ENCODE peak calls at places on chromosomes 2 and 18, in seven cellular contexts. One of them, this sample, is unnamed. For H3K4me1, the result is how much of the 10 kb centered on the place peaks cover.

GRCh38 chr2:237383991-237384671 is 29.8 kb downstream of the COL6A3 start:
- DNase-seq in heart right ventricle: no peak
- DNase-seq in psoas muscle: no peak
- DNase-seq in prostate gland: no peak
- DNase-seq in A549: no peak
- DNase-seq in lower lobe of right lung: no peak
- DNase-seq in CD4-positive, alpha-beta memory T cell: no peak
- DNase-seq in this sample: no peak

GRCh38 chr2:41927581-41928260 is 120.1 kb upstream of the PKDCC start:
- DNase-seq in heart right ventricle: peak
- DNase-seq in psoas muscle: no peak
- DNase-seq in A549: no peak
- DNase-seq in lower lobe of right lung: no peak
- DNase-seq in prostate gland: no peak
- DNase-seq in CD4-positive, alpha-beta memory T cell: no peak
- DNase-seq in this sample: no peak

GRCh38 chr18:55355220-55355619 is 232.8 kb downstream of the TCF4 start:
- DNase-seq in CD4-positive, alpha-beta memory T cell: no peak
- DNase-seq in psoas muscle: no peak
- DNase-seq in lower lobe of right lung: no peak
- DNase-seq in A549: no peak
- DNase-seq in heart right ventricle: no peak
- DNase-seq in prostate gland: no peak
- DNase-seq in this sample: no peak

GRCh38 chr2:53535234-53535867 is 232.3 kb upstream of the CHAC2 start:
- DNase-seq in A549: no peak
- DNase-seq in CD4-positive, alpha-beta memory T cell: no peak
- DNase-seq in heart right ventricle: no peak
- DNase-seq in lower lobe of right lung: no peak
- DNase-seq in psoas muscle: no peak
- DNase-seq in prostate gland: no peak
- DNase-seq in this sample: no peak

GRCh38 chr2:156340818-156341481 is 8.4 kb upstream of the NR4A2 start:
- DNase-seq in CD4-positive, alpha-beta memory T cell: no peak
- DNase-seq in psoas muscle: no peak
- DNase-seq in lower lobe of right lung: no peak
- DNase-seq in prostate gland: no peak
- DNase-seq in heart right ventricle: no peak
- DNase-seq in A549: peak
- DNase-seq in this sample: no peak

GRCh38 chr2:3051266-3051665 is 326.4 kb downstream of the EIPR1 start:
- DNase-seq in lower lobe of right lung: no peak
- DNase-seq in psoas muscle: no peak
- DNase-seq in CD4-positive, alpha-beta memory T cell: no peak
- DNase-seq in heart right ventricle: no peak
- DNase-seq in prostate gland: no peak
- DNase-seq in A549: no peak
- DNase-seq in this sample: no peak

GRCh38 chr2:8263931-8264330 is 417.9 kb upstream of the ID2 start:
- DNase-seq in psoas muscle: no peak
- DNase-seq in heart right ventricle: no peak
- DNase-seq in prostate gland: no peak
- DNase-seq in lower lobe of right lung: no peak
- DNase-seq in A549: no peak
- DNase-seq in CD4-positive, alpha-beta memory T cell: no peak
- DNase-seq in this sample: no peak

GRCh38 chr2:104371084-104371483 is 482.8 kb upstream of the POU3F3 start:
- DNase-seq in lower lobe of right lung: no peak
- DNase-seq in prostate gland: no peak
- DNase-seq in heart right ventricle: no peak
- DNase-seq in A549: no peak
- DNase-seq in psoas muscle: no peak
- DNase-seq in CD4-positive, alpha-beta memory T cell: no peak
- DNase-seq in this sample: no peak

GRCh38 chr2:153311432-153311831 is 167.1 kb downstream of the RPRM start:
- DNase-seq in psoas muscle: no peak
- DNase-seq in CD4-positive, alpha-beta memory T cell: no peak
- DNase-seq in heart right ventricle: no peak
- DNase-seq in lower lobe of right lung: no peak
- DNase-seq in A549: no peak
- DNase-seq in prostate gland: no peak
- DNase-seq in this sample: no peak

GRCh38 chr2:112081262-112081661 is 26.2 kb downstream of the TMEM87B start:
- DNase-seq in psoas muscle: no peak
- DNase-seq in CD4-positive, alpha-beta memory T cell: no peak
- DNase-seq in heart right ventricle: no peak
- DNase-seq in A549: no peak
- DNase-seq in lower lobe of right lung: no peak
- DNase-seq in prostate gland: no peak
- DNase-seq in this sample: no peak

GRCh38 chr2:15074751-15075700 is 442.5 kb downstream of the LRATD1 start:
- DNase-seq in CD4-positive, alpha-beta memory T cell: no peak
- DNase-seq in heart right ventricle: no peak
- DNase-seq in prostate gland: no peak
- DNase-seq in lower lobe of right lung: no peak
- DNase-seq in psoas muscle: no peak
- DNase-seq in A549: no peak
- DNase-seq in this sample: no peak

GRCh38 chr2:18304849-18305248 is 255.6 kb downstream of the RDH14 start:
- DNase-seq in A549: no peak
- DNase-seq in heart right ventricle: no peak
- DNase-seq in psoas muscle: no peak
- DNase-seq in lower lobe of right lung: no peak
- DNase-seq in prostate gland: no peak
- DNase-seq in CD4-positive, alpha-beta memory T cell: no peak
- DNase-seq in this sample: no peak

GRCh38 chr18:78293940-78294401 is 685.6 kb upstream of the SALL3 start:
- DNase-seq in psoas muscle: no peak
- DNase-seq in heart right ventricle: no peak
- DNase-seq in CD4-positive, alpha-beta memory T cell: no peak
- DNase-seq in lower lobe of right lung: no peak
- DNase-seq in A549: no peak
- DNase-seq in prostate gland: no peak
- DNase-seq in this sample: no peak

DNA sequence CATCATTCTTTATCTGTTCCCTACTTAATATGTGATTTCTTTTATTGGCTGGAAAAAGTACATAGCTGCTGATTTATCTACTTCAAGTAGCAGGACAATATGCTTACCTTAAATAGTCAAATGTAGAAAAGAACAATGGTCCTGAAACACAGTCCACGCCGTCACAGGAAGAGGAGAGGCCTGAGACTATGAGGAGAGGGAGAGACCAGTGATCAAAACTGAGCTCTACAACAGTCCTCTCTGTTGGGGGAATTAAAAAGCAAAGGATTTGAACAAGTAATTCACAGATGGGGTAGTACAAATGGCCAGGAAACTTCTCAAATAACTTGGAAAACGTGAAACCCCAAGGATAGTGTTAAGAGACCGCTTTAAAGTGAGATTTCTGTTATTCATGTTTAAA is 20.1 kb downstream of the SCYGR8 start:
- DNase-seq in lower lobe of right lung: no peak
- DNase-seq in A549: no peak
- DNase-seq in heart right ventricle: no peak
- DNase-seq in CD4-positive, alpha-beta memory T cell: no peak
- DNase-seq in prostate gland: no peak
- DNase-seq in psoas muscle: no peak
- DNase-seq in this sample: no peak
- H3K27ac ChIP-seq in lower lobe of right lung: no peak
- H3K27ac ChIP-seq in A549: peak
- H3K27ac ChIP-seq in heart right ventricle: peak
- H3K27ac ChIP-seq in CD4-positive, alpha-beta memory T cell: no peak
- H3K27ac ChIP-seq in prostate gland: no peak
- H3K27ac ChIP-seq in psoas muscle: no peak
- H3K27ac ChIP-seq in this sample: no peak

DNA sequence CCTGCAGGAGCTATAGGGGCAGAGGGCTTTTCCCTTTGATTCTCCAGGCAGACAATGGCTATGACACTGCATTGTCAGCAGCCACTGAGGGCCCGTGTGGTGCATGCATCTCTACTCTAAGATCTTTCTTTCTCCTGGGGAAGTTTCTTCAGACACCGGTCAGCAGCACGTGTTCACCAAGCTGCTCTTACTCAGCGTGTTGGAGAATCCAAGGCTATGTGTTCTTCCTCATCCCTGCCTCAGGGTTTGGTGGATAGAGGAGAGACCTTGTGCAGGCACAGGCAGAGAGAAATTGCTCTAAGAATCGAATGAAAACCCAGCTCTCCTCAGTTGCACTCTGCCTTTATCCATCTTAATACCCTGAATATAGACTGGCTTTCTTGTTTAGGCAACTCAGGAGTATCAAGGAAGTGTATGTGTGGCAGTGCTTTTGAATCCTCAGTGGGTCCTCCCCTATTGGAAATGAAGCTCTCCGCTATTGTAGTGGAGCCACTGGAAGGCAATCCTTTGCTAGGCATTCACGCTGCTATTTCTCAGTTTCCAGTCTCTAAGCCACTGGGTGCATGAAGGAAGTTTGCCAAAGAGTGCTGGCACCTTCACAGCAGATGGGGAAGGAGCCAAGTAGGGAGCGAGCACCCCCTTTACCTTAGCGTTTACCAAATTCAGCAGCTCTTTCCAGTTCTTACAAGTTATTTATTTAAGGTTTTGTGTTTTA is 86.9 kb upstream of the EML6 start:
- DNase-seq in lower lobe of right lung: no peak
- DNase-seq in A549: no peak
- DNase-seq in psoas muscle: no peak
- DNase-seq in prostate gland: no peak
- DNase-seq in CD4-positive, alpha-beta memory T cell: no peak
- DNase-seq in heart right ventricle: no peak
- DNase-seq in this sample: no peak
- H3K4me1 ChIP-seq in lower lobe of right lung: half or more
- H3K4me1 ChIP-seq in A549: half or more
- H3K4me1 ChIP-seq in psoas muscle: under half
- H3K4me1 ChIP-seq in prostate gland: under half
- H3K4me1 ChIP-seq in CD4-positive, alpha-beta memory T cell: under half
- H3K4me1 ChIP-seq in heart right ventricle: half or more
- H3K4me1 ChIP-seq in this sample: under half

GRCh38 chr2:149612122-149612521 is 24.5 kb upstream of the MMADHC start:
- DNase-seq in psoas muscle: no peak
- DNase-seq in prostate gland: peak
- DNase-seq in heart right ventricle: no peak
- DNase-seq in A549: peak
- DNase-seq in CD4-positive, alpha-beta memory T cell: no peak
- DNase-seq in lower lobe of right lung: no peak
- DNase-seq in this sample: no peak
- H3K4me3 ChIP-seq in psoas muscle: no peak
- H3K4me3 ChIP-seq in prostate gland: no peak
- H3K4me3 ChIP-seq in heart right ventricle: no peak
- H3K4me3 ChIP-seq in A549: no peak
- H3K4me3 ChIP-seq in CD4-positive, alpha-beta memory T cell: no peak
- H3K4me3 ChIP-seq in lower lobe of right lung: no peak
- H3K4me3 ChIP-seq in this sample: no peak

DNA sequence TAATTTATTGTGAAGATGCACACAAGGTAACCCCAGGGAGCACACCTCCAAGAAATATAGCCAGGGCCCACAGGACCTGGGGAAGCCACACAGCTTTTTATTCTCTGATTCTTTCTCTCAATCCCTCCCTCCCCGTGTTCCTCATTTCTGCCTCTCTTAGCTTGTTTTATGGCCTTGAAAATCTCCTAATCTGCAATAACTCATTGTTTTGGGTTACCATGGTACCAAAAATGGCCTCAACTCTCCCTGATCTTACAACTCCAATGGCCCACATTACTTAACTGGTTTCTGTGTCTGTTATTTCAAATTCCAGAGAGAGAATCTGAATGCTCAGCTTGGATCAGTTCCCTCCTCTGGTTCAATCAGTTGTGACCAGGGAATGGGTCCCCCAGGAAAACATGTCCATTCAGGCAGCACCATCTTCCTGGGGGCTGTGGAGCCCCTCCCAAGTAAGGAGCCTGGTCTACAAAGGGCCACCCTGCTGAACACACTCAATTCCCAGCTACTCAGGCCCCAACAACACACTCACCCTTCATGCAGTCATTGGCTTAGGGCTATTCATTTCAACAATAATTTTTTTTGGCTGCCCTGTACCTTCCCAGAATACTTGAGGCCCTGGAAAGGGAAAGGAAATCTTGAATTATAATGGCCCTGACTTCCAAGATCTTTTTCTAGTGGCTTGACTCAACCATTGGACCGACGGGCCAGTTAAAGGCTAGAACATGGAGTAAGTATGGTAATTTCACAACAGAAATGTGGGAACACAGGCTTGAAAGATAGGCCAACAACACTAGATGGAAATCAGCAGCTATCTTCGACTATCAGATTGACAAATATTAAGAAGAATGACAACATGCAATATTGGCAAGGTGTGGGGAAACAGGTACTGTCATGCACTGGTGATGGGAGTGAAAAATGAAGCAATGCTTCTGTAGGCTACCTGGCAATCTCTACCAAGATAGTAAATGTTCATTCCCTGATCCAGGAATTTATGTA is 41.6 kb upstream of the ST3GAL5 start:
- DNase-seq in heart right ventricle: no peak
- DNase-seq in prostate gland: no peak
- DNase-seq in A549: no peak
- DNase-seq in lower lobe of right lung: no peak
- DNase-seq in psoas muscle: no peak
- DNase-seq in CD4-positive, alpha-beta memory T cell: no peak
- DNase-seq in this sample: no peak
- H3K27ac ChIP-seq in heart right ventricle: no peak
- H3K27ac ChIP-seq in prostate gland: no peak
- H3K27ac ChIP-seq in A549: peak
- H3K27ac ChIP-seq in lower lobe of right lung: no peak
- H3K27ac ChIP-seq in psoas muscle: no peak
- H3K27ac ChIP-seq in CD4-positive, alpha-beta memory T cell: no peak
- H3K27ac ChIP-seq in this sample: no peak

GRCh38 chr2:198782734-198783133 is 675.0 kb downstream of the SATB2 start:
- DNase-seq in lower lobe of right lung: no peak
- DNase-seq in heart right ventricle: no peak
- DNase-seq in A549: no peak
- DNase-seq in prostate gland: no peak
- DNase-seq in CD4-positive, alpha-beta memory T cell: no peak
- DNase-seq in psoas muscle: no peak
- DNase-seq in this sample: no peak
- H3K4me1 ChIP-seq in lower lobe of right lung: under half
- H3K4me1 ChIP-seq in heart right ventricle: under half
- H3K4me1 ChIP-seq in A549: under half
- H3K4me1 ChIP-seq in prostate gland: under half
- H3K4me1 ChIP-seq in CD4-positive, alpha-beta memory T cell: under half
- H3K4me1 ChIP-seq in psoas muscle: under half
- H3K4me1 ChIP-seq in this sample: under half

GRCh38 chr18:58928401-58928800 is 63.7 kb downstream of the ZNF532 start:
- DNase-seq in prostate gland: no peak
- DNase-seq in heart right ventricle: no peak
- DNase-seq in lower lobe of right lung: no peak
- DNase-seq in psoas muscle: no peak
- DNase-seq in A549: no peak
- DNase-seq in CD4-positive, alpha-beta memory T cell: no peak
- DNase-seq in this sample: no peak
- H3K4me3 ChIP-seq in prostate gland: no peak
- H3K4me3 ChIP-seq in heart right ventricle: no peak
- H3K4me3 ChIP-seq in lower lobe of right lung: no peak
- H3K4me3 ChIP-seq in psoas muscle: no peak
- H3K4me3 ChIP-seq in A549: no peak
- H3K4me3 ChIP-seq in CD4-positive, alpha-beta memory T cell: no peak
- H3K4me3 ChIP-seq in this sample: no peak

This sample was measured in aorta.